ENCODE peak calls at places on chromosomes 7 and 10, in five cellular contexts. One of them, this sample, is unnamed.

GRCh38 chr10:13608246-13608853 is 21.6 kb downstream of the PRPF18 start:
- DNase-seq in HEK293T: no peak
- DNase-seq in GM12878: no peak
- DNase-seq in SK-N-SH: no peak
- DNase-seq in HepG2: no peak
- DNase-seq in this sample: no peak

GRCh38 chr7:120806669-120807068 is 51.3 kb downstream of the TSPAN12 start:
- DNase-seq in HEK293T: peak; percentile 12
- DNase-seq in GM12878: no peak
- DNase-seq in SK-N-SH: no peak
- DNase-seq in HepG2: no peak
- DNase-seq in this sample: no peak

GRCh38 chr7:70072220-70072619 is 473.9 kb downstream of the AUTS2 start:
- DNase-seq in HEK293T: no peak
- DNase-seq in GM12878: no peak
- DNase-seq in SK-N-SH: no peak
- DNase-seq in HepG2: no peak
- DNase-seq in this sample: no peak

GRCh38 chr7:139855498-139856270 is 26.6 kb downstream of the TBXAS1 start:
- DNase-seq in HEK293T: no peak
- DNase-seq in GM12878: peak; percentile 51
- DNase-seq in SK-N-SH: no peak
- DNase-seq in HepG2: no peak
- DNase-seq in this sample: no peak

GRCh38 chr7:45456747-45457146 is 117.4 kb upstream of the ADCY1 start:
- DNase-seq in HEK293T: no peak
- DNase-seq in GM12878: no peak
- DNase-seq in SK-N-SH: no peak
- DNase-seq in HepG2: no peak
- DNase-seq in this sample: no peak

GRCh38 chr7:8236781-8237407 is 25.1 kb downstream of the ICA1 start:
- DNase-seq in HEK293T: no peak
- DNase-seq in GM12878: no peak
- DNase-seq in SK-N-SH: peak; percentile 40
- DNase-seq in HepG2: no peak
- DNase-seq in this sample: no peak

GRCh38 chr7:149720372-149721083 is 52.9 kb downstream of the ZNF467 start:
- DNase-seq in HEK293T: no peak
- DNase-seq in GM12878: no peak
- DNase-seq in SK-N-SH: peak; percentile 78
- DNase-seq in HepG2: peak; percentile 78
- DNase-seq in this sample: peak; percentile 41

GRCh38 chr7:14170872-14171271 is 181.4 kb upstream of the ETV1 start:
- DNase-seq in HEK293T: no peak
- DNase-seq in GM12878: no peak
- DNase-seq in SK-N-SH: no peak
- DNase-seq in HepG2: no peak
- DNase-seq in this sample: no peak

GRCh38 chr10:77837248-77837924 is 89.2 kb downstream of the DLG5 start:
- DNase-seq in HEK293T: peak; percentile 46
- DNase-seq in GM12878: peak; percentile 68
- DNase-seq in SK-N-SH: peak; percentile 57
- DNase-seq in HepG2: no peak
- DNase-seq in this sample: peak; percentile 84

GRCh38 chr7:1851731-1852531 is 181.9 kb downstream of the ELFN1 start:
- DNase-seq in HEK293T: no peak
- DNase-seq in GM12878: no peak
- DNase-seq in SK-N-SH: no peak
- DNase-seq in HepG2: no peak
- DNase-seq in this sample: no peak

GRCh38 chr10:131580674-131581073 is 269.2 kb upstream of the TCERG1L start:
- DNase-seq in HEK293T: no peak
- DNase-seq in GM12878: no peak
- DNase-seq in SK-N-SH: no peak
- DNase-seq in HepG2: no peak
- DNase-seq in this sample: no peak

GRCh38 chr10:117253908-117254307 is 13.0 kb downstream of the SLC18A2 start:
- DNase-seq in HEK293T: no peak
- DNase-seq in GM12878: no peak
- DNase-seq in SK-N-SH: no peak
- DNase-seq in HepG2: no peak
- DNase-seq in this sample: no peak

GRCh38 chr7:2522780-2523433 is 3.3 kb downstream of the LFNG start:
- DNase-seq in HEK293T: no peak
- DNase-seq in GM12878: no peak
- DNase-seq in SK-N-SH: no peak
- DNase-seq in HepG2: peak; percentile 71
- DNase-seq in this sample: no peak

GRCh38 chr7:18116661-18117060 is 89.0 kb upstream of the PRPS1L1 start:
- DNase-seq in HEK293T: no peak
- DNase-seq in GM12878: no peak
- DNase-seq in SK-N-SH: no peak
- DNase-seq in HepG2: no peak
- DNase-seq in this sample: no peak

GRCh38 chr7:44211126-44211675 is 10.4 kb downstream of the YKT6 start:
- DNase-seq in HEK293T: no peak
- DNase-seq in GM12878: no peak
- DNase-seq in SK-N-SH: no peak
- DNase-seq in HepG2: no peak
- DNase-seq in this sample: no peak

GRCh38 chr10:7773845-7774801 is 13.7 kb downstream of the KIN start:
- DNase-seq in HEK293T: no peak
- DNase-seq in GM12878: no peak
- DNase-seq in SK-N-SH: no peak
- DNase-seq in HepG2: no peak
- DNase-seq in this sample: no peak

GRCh38 chr10:97119058-97119832 is 66.5 kb downstream of the SLIT1 start:
- DNase-seq in HEK293T: no peak
- DNase-seq in GM12878: no peak
- DNase-seq in SK-N-SH: peak; percentile 43
- DNase-seq in HepG2: no peak
- DNase-seq in this sample: no peak

GRCh38 chr7:142508251-142508650 is 241.0 kb upstream of the PRSS1 start:
- DNase-seq in HEK293T: no peak
- DNase-seq in GM12878: no peak
- DNase-seq in SK-N-SH: no peak
- DNase-seq in HepG2: no peak
- DNase-seq in this sample: no peak

GRCh38 chr7:15554081-15554480 is 7.7 kb downstream of the AGMO start:
- DNase-seq in HEK293T: no peak
- DNase-seq in GM12878: no peak
- DNase-seq in SK-N-SH: no peak
- DNase-seq in HepG2: no peak
- DNase-seq in this sample: no peak

GRCh38 chr10:113751116-113751728 is at the start of gene PLEKHS1:
- DNase-seq in HEK293T: no peak
- DNase-seq in GM12878: no peak
- DNase-seq in SK-N-SH: no peak
- DNase-seq in HepG2: no peak
- DNase-seq in this sample: no peak

GRCh38 chr7:2596636-2597635 is 34.9 kb upstream of the TTYH3 start:
- DNase-seq in HEK293T: no peak
- DNase-seq in GM12878: no peak
- DNase-seq in SK-N-SH: no peak
- DNase-seq in HepG2: no peak
- DNase-seq in this sample: no peak

GRCh38 chr7:116834815-116835533 is 27.4 kb upstream of the CAPZA2 start:
- DNase-seq in HEK293T: no peak
- DNase-seq in GM12878: no peak
- DNase-seq in SK-N-SH: no peak
- DNase-seq in HepG2: peak; percentile 29
- DNase-seq in this sample: no peak

GRCh38 chr10:48577158-48577557 is 27.7 kb downstream of the ARHGAP22 start:
- DNase-seq in HEK293T: no peak
- DNase-seq in GM12878: no peak
- DNase-seq in SK-N-SH: no peak
- DNase-seq in HepG2: no peak
- DNase-seq in this sample: no peak

DNA sequence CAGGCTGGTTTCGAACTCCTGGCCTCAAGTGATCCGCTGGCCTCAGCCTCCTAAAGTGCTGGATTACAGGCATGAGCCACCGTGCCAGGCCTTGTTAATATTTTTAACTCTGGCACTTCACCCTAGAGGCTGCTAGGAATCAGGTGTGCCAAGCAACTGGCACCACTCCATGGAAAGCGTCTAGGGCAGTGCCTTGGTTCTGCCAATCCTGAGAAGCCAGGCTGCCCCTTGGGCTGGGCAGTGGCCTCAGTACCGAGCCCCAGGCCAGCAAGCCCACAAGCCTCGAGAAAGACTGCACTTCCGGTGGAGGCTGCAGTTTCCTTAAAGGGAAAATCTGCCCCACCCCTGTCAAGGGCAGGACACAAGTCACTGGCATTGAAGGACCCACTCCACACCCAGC is 11.3 kb downstream of the ALKBH4 start:
- DNase-seq in HEK293T: no peak
- DNase-seq in GM12878: no peak
- DNase-seq in SK-N-SH: no peak
- DNase-seq in HepG2: no peak
- DNase-seq in this sample: no peak
- TF ChIP-seq FOXM1 in HEK293T: no peak
- TF ChIP-seq FOXM1 in GM12878: no peak
- TF ChIP-seq FOXM1 in SK-N-SH: no peak
- TF ChIP-seq FOXM1 in HepG2: no peak
- TF ChIP-seq FOXM1 in this sample: no peak

DNA sequence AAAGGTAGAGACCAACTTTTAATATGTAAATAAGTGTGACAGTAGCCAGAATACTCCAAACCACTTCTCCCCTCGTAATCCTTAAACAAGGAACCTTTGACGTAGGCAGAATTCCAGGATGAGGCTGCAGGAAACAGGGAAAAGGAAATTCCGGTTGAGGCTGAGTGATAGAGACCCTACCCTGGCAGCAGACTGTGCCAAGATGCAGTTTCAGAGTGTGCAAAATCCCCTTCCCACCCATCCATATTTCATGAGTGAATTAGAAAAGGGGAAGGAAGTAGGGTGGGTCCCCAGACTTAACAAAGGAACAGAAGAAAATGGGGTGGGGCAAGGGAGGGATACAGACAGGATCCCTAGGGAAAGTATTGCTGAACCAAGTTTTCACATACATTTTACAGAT is 143.0 kb downstream of the RAPGEF5 start:
- DNase-seq in HEK293T: no peak
- DNase-seq in GM12878: no peak
- DNase-seq in SK-N-SH: no peak
- DNase-seq in HepG2: no peak
- DNase-seq in this sample: no peak
- TF ChIP-seq FOXM1 in HEK293T: no peak
- TF ChIP-seq FOXM1 in GM12878: no peak
- TF ChIP-seq FOXM1 in SK-N-SH: no peak
- TF ChIP-seq FOXM1 in HepG2: no peak
- TF ChIP-seq FOXM1 in this sample: no peak

GRCh38 chr10:6175329-6176055 is 27.2 kb upstream of the PFKFB3 start:
- DNase-seq in HEK293T: no peak
- DNase-seq in GM12878: no peak
- DNase-seq in SK-N-SH: peak; percentile 5
- DNase-seq in HepG2: no peak
- DNase-seq in this sample: no peak

GRCh38 chr10:6174201-6174874 is 28.4 kb upstream of the PFKFB3 start:
- DNase-seq in HEK293T: no peak
- DNase-seq in GM12878: no peak
- DNase-seq in SK-N-SH: no peak
- DNase-seq in HepG2: no peak
- DNase-seq in this sample: no peak

GRCh38 chr10:6173203-6173602 is 29.5 kb upstream of the PFKFB3 start:
- DNase-seq in HEK293T: peak; percentile 50
- DNase-seq in GM12878: no peak
- DNase-seq in SK-N-SH: no peak
- DNase-seq in HepG2: peak; percentile 45
- DNase-seq in this sample: peak; percentile 38

GRCh38 chr10:6170638-6171037 is 32.1 kb upstream of the PFKFB3 start:
- DNase-seq in HEK293T: no peak
- DNase-seq in GM12878: no peak
- DNase-seq in SK-N-SH: no peak
- DNase-seq in HepG2: no peak
- DNase-seq in this sample: no peak

GRCh38 chr10:6171891-6172354 is 30.8 kb upstream of the PFKFB3 start:
- DNase-seq in HEK293T: no peak
- DNase-seq in GM12878: peak; percentile 24
- DNase-seq in SK-N-SH: no peak
- DNase-seq in HepG2: no peak
- DNase-seq in this sample: no peak
- TF ChIP-seq FOXM1 in HEK293T: no peak
- TF ChIP-seq FOXM1 in GM12878: no peak
- TF ChIP-seq FOXM1 in SK-N-SH: no peak
- TF ChIP-seq FOXM1 in HepG2: no peak
- TF ChIP-seq FOXM1 in this sample: no peak

DNA sequence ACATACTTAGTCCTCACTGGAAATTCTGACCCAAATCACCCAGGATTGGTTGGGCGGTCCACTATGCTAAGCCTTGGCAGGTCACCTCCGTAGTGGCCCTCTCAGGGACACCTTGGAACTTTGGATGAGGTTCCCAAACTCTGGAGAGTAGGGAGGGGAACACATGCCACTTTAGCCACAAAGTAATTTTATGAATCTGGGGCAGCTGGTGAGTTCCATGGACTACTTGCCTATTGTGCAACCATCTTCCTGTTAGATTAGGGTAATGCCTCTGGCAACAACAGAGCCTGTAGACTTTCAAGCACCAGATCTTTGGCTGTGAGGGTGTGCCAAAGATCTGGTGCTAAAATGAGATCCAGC is 77.7 kb downstream of the ITGB8 start:
- DNase-seq in HEK293T: no peak
- DNase-seq in GM12878: no peak
- DNase-seq in SK-N-SH: no peak
- DNase-seq in HepG2: no peak
- DNase-seq in this sample: no peak
- TF ChIP-seq FOXM1 in HEK293T: no peak
- TF ChIP-seq FOXM1 in GM12878: no peak
- TF ChIP-seq FOXM1 in SK-N-SH: no peak
- TF ChIP-seq FOXM1 in HepG2: no peak
- TF ChIP-seq FOXM1 in this sample: no peak